ENCODE peak calls at places on chromosomes 5 and 9, in eight cellular contexts. K is ovary, J is adrenal gland, M is H1, B is IMR-90, F is K562, L is transverse colon, Q is breast epithelium. D is an unnamed sample. For H3K4me1, the result is how much of the 10 kb centered on the place peaks cover.

GRCh38 chr5:63923914-63924313 is 38.3 kb downstream of the HTR1A start:
- DNase-seq in M (no peak), Q (no peak), L (peak), K (no peak), J (no peak), B (no peak), F (no peak), D (no peak)

GRCh38 chr9:35357826-35358225 is 132.1 kb upstream of the RUSC2 start:
- DNase-seq in J (no peak), B (no peak), Q (no peak), K (no peak), L (no peak), M (no peak), F (no peak), D (no peak)

GRCh38 chr9:18365651-18366050 is 108.3 kb upstream of the ADAMTSL1 start:
- DNase-seq in B (no peak), M (no peak), J (no peak), Q (no peak), K (no peak), L (no peak), F (no peak), D (no peak)

GRCh38 chr5:174354571-174354970 is 309.1 kb downstream of the NSG2 start:
- DNase-seq in B (no peak), K (no peak), J (no peak), Q (no peak), L (no peak), M (no peak), F (no peak), D (no peak)

GRCh38 chr5:16617272-16617973 is 626 bp upstream of the RETREG1 start:
- DNase-seq in F (no peak), L (peak), Q (no peak), K (no peak), J (no peak), M (no peak), B (no peak), D (no peak)

GRCh38 chr5:153713913-153714312 is 223.4 kb downstream of the GRIA1 start:
- DNase-seq in K (no peak), J (no peak), Q (no peak), L (no peak), M (no peak), B (no peak), F (no peak), D (no peak)

GRCh38 chr9:98968596-98969337 is 25.1 kb downstream of the COL15A1 start:
- DNase-seq in B (no peak), F (peak), K (no peak), Q (no peak), M (no peak), L (no peak), J (no peak), D (no peak)

GRCh38 chr5:33788922-33789321 is 102.9 kb downstream of the ADAMTS12 start:
- DNase-seq in B (peak), Q (no peak), K (no peak), L (no peak), J (no peak), F (no peak), M (no peak), D (no peak)

GRCh38 chr5:172766287-172767104 is 4.5 kb downstream of the DUSP1 start:
- DNase-seq in F (no peak), B (peak), Q (peak), M (no peak), K (peak), L (peak), J (peak), D (peak)

DNA sequence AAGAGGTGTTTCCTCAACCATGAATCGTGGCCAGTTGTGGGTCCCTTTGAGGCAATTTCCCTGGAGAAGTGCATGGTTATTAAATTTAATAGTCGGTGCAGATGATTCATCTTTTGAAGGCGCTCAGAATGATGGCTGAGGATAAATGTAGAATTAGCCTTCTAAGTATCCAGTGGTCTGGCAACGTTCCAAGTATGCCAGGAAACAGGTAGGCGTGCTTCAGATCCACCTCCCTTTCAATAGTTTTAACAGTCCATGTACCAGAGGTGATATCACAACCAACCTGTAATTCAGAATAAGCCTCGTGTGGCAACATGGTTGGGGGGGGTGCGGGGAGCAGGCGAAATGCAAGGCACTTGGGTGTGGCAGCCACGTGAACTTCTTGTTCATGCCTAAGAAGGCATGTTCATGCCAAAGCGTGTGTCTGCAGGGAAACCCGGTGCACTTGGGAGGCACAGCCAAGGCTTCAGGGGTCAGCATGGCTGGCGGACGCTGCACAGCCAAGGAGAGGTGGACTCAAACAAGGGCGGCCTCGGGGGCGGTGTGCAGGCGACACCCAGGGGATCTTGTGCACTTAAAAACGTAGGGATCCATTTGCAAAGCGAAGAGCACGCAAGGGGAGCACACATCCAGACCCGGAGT is 5.2 kb upstream of the NKD2 start:
- DNase-seq in J (peak), K (peak), M (no peak), L (peak), Q (peak), B (no peak), F (no peak), D (peak)
- H3K4me3 ChIP-seq in J (no peak), K (no peak), M (no peak), L (no peak), Q (peak), B (no peak), F (no peak), D (no peak)

DNA sequence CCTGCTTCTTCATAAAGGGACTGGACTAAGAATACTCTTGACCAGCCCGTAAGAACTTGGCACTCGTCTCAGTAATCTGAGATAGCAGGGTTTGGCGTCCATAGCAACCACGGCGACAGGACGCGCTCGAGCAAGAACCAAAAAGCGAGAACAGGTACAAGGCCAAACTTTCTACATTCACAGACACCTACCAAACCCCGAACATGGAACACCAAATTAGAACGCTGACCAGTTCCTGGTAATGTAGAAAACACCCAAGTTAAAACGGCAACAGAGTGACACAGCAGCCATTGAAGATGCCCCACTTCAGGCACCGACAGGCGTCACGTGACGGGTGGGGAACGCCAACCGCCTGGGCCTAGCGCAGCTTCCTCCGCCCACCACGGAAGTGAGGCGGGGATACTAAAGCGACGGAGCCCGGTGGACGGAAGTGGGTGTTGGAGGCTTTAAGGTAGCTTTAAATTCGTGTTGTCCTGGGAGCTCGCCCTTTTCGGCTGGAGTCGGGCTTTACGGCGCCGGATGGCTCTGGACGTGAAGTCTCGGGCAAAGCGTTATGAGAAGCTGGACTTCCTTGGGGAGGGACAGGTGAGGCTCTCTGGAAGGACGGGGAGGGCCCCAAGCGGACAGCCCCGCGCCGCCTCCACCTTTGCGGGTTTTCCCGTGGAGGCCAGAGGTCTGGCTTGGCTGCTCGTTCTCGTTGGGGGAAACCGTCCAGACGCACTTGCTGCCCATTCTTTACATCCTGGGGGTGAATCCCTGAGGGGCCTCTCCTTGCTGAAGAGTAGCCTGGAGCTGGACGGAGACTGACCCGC is at the start of gene CDK7:
- DNase-seq in J (peak), M (peak), K (peak), Q (peak), F (peak), B (peak), L (peak), D (peak)
- TF ChIP-seq POLR2A in J (no peak), M (peak), K (no peak), Q (no peak), F (peak), B (peak), L (peak), D (no peak)

GRCh38 chr5:176542135-176542595 is 5.0 kb upstream of the RNF44 start:
- DNase-seq in F (peak), J (no peak), Q (no peak), B (no peak), M (no peak), L (peak), K (peak), D (no peak)

GRCh38 chr5:176541338-176542134 is 4.3 kb upstream of the RNF44 start:
- DNase-seq in Q (peak), L (peak), B (no peak), M (peak), F (peak), K (peak), J (no peak), D (peak)

GRCh38 chr5:176538985-176539384 is 1.8 kb upstream of the RNF44 start:
- DNase-seq in F (peak), K (no peak), L (no peak), Q (no peak), J (no peak), M (no peak), B (no peak), D (peak)

GRCh38 chr5:176540956-176541337 is 3.7 kb upstream of the RNF44 start:
- DNase-seq in F (no peak), K (no peak), B (no peak), Q (no peak), J (no peak), L (no peak), M (no peak), D (peak)

GRCh38 chr5:176540476-176540899 is 3.3 kb upstream of the RNF44 start:
- DNase-seq in F (peak), Q (no peak), L (no peak), K (no peak), M (no peak), J (no peak), B (no peak), D (no peak)
- H3K4me1 ChIP-seq in F (half or more), Q (under half), L (under half), K (under half), M (under half), J (under half), B (under half), D (under half)

GRCh38 chr5:76808142-76808691 is 10.6 kb upstream of the F2RL1 start:
- DNase-seq in J (no peak), L (no peak), M (peak), F (no peak), K (no peak), B (no peak), Q (no peak), D (no peak)
- H3K4me3 ChIP-seq in J (no peak), L (no peak), M (peak), F (no peak), K (no peak), B (no peak), Q (no peak), D (no peak)

DNA sequence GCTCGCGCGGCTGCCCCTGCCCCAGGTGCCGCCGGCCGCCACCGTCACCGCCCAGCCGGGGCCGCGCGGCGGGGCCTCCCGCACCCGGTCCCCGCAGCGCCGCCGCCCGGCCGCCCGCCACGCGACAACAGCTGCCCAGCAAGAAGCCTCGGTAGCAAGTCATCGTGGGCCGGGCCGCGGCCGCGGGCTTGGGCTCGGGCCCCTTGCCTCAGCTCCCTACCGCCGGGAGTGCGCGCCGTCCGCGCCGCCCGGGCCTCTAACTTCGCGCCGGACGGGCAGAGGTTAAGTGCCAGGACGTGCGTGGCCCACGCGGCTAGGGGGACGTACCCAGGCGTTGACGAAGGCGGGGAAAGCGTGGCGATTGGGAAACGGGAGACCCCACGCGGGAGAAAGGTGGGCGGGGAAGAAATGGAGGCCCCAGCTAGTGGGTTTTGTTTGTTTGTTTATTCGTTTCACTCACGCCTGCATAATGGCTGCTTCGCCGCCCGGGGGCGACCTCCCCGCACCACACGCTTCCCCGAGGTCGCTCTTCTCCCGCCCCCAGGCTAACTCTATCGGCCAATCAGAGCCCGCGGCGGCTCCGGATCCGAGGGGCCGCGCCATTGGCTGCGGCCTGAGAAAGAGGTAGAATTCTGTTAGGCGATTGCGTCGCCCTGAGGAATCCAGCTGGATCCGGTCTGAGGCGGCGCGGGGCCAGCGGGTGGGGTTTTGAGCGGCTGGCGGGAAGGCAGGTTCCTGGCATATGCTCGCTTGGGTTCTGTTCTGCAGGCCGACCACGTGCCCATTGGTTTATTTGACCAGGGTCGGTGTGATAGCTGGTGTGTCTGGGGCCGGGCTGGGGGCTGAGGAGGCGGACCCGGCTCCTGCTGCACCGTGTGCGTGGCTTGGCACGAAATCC is at the start of gene NADK2:
- DNase-seq in F (peak), Q (peak), K (peak), J (peak), L (peak), B (peak), M (peak), D (peak)
- TF ChIP-seq POLR2A in F (peak), Q (peak), K (peak), J (peak), L (peak), B (peak), M (peak), D (peak)

GRCh38 chr5:135173662-135174290 is 139.7 kb upstream of the PITX1 start:
- DNase-seq in J (no peak), L (no peak), Q (no peak), M (no peak), K (no peak), F (peak), B (no peak), D (no peak)

GRCh38 chr5:135174315-135175096 is 140.5 kb upstream of the PITX1 start:
- DNase-seq in F (peak), K (no peak), M (peak), L (no peak), Q (no peak), J (no peak), B (peak), D (no peak)

GRCh38 chr5:135172718-135173117 is 138.7 kb upstream of the PITX1 start:
- DNase-seq in J (no peak), B (no peak), M (no peak), K (no peak), L (no peak), Q (no peak), F (no peak), D (no peak)

GRCh38 chr5:135167634-135168033 is 133.6 kb upstream of the PITX1 start:
- DNase-seq in B (no peak), J (no peak), M (no peak), F (no peak), Q (no peak), L (no peak), K (no peak), D (no peak)

GRCh38 chr5:135169753-135170152 is 135.7 kb upstream of the PITX1 start:
- DNase-seq in L (no peak), J (no peak), B (no peak), F (no peak), M (no peak), K (no peak), Q (no peak), D (no peak)
- H3K4me1 ChIP-seq in L (under half), J (under half), B (under half), F (under half), M (under half), K (under half), Q (under half), D (under half)

D was measured in heart left ventricle.